ENCODE peak calls at places on chromosomes 16 and 17, in nine cellular contexts. D, R, X, P, C, W, I, K and F are unnamed samples.

GRCh38 chr16:75559002-75559401 is 3.0 kb upstream of the TMEM231 start:
- DNase-seq in D (no peak), R (no peak), X (no peak), P (no peak), C (no peak), W (no peak), I (no peak), K (no peak), F (peak; percentile 84)

GRCh38 chr16:4049031-4049430 is 67.2 kb downstream of the ADCY9 start:
- DNase-seq in D (no peak), R (no peak), X (no peak), P (no peak), C (no peak), W (no peak), I (no peak), K (no peak), F (no peak)

GRCh38 chr17:41308918-41309359 is at the start of gene KRTAP16-1:
- DNase-seq in D (no peak), R (no peak), X (no peak), P (no peak), C (peak; percentile 47), W (no peak), I (no peak), K (no peak), F (no peak)

GRCh38 chr16:28975158-28975603 is 603 bp downstream of the SPNS1 start:
- DNase-seq in D (no peak), R (no peak), X (no peak), P (no peak), C (no peak), W (peak; percentile 50), I (no peak), K (no peak), F (peak; percentile 2)

GRCh38 chr16:57060323-57061083 is 31.9 kb upstream of the CPNE2 start:
- DNase-seq in D (no peak), R (no peak), X (peak; percentile 48), P (no peak), C (no peak), W (no peak), I (no peak), K (no peak), F (peak; percentile 60)

GRCh38 chr17:38539386-38539785 is 66.4 kb downstream of the SRCIN1 start:
- DNase-seq in D (no peak), R (no peak), X (no peak), P (no peak), C (no peak), W (no peak), I (no peak), K (no peak), F (no peak)

GRCh38 chr16:67770371-67770991 is 35.9 kb downstream of the RANBP10 start:
- DNase-seq in D (no peak), R (no peak), X (peak; percentile 56), P (no peak), C (no peak), W (no peak), I (no peak), K (no peak), F (peak; percentile 30)

GRCh38 chr16:15682105-15682570 is 32.1 kb downstream of the NDE1 start:
- DNase-seq in D (no peak), R (peak; percentile 11), X (peak; percentile 75), P (peak; percentile 55), C (no peak), W (peak; percentile 83), I (peak; percentile 29), K (peak; percentile 61), F (peak; percentile 74)

GRCh38 chr16:14286381-14287230 is 215.5 kb downstream of the MRTFB start:
- DNase-seq in D (no peak), R (no peak), X (peak; percentile 57), P (no peak), C (no peak), W (peak; percentile 68), I (peak; percentile 57), K (no peak), F (no peak)

GRCh38 chr17:42414782-42415409 is 8.2 kb downstream of the CAVIN1 start:
- DNase-seq in D (no peak), R (no peak), X (no peak), P (no peak), C (peak; percentile 29), W (peak; percentile 67), I (peak; percentile 40), K (no peak), F (no peak)
- H3K4me3 ChIP-seq in D (no peak overlapping the region), R (no peak overlapping the region), X (no peak overlapping the region), P (no peak overlapping the region), C (no peak overlapping the region), W (no peak overlapping the region), I (peak overlapping the region; percentile 38), K (no peak overlapping the region), F (no peak overlapping the region)

GRCh38 chr16:73046484-73047214 is 1.3 kb downstream of the ZFHX3 start:
- DNase-seq in D (no peak), R (no peak), X (no peak), P (no peak), C (no peak), W (no peak), I (no peak), K (peak; percentile 65), F (no peak)
- H3K4me3 ChIP-seq in D (peak overlapping the region; percentile 85), R (no peak overlapping the region), X (peak overlapping the region; percentile 74), P (peak overlapping the region; percentile 65), C (no peak overlapping the region), W (no peak overlapping the region), I (no peak overlapping the region), K (peak overlapping the region; percentile 89), F (peak overlapping the region; percentile 91)

DNA sequence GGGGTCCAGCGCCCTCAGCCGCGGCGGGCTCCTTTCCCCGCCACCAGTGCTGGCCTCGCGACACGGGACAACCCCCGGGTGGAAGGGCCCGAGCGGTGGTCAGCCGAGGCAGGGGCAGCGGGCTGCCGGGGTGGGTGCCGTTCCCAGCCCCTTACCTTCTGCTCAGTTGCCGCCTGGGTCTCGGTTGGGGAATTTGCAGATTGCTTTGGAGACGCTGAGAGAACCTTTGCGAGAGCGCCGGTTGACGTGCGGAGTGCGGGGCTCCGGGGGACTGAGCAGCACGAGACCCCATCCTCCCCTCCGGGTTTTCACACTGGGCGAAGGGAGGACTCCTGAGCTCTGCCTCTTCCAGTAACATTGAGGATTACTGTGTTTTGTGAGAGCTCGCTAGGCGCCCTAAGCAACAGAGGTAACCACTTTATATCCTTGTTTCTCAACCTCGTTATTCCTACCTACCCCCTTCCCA is 381 bp downstream of the CTNS start:
- DNase-seq in D (no peak), R (no peak), X (no peak), P (no peak), C (peak; percentile 5), W (no peak), I (no peak), K (no peak), F (no peak)
- H3K4me3 ChIP-seq in D (peak overlapping the region; percentile 85), R (peak overlapping the region; percentile 92), X (peak overlapping the region; percentile 97), P (peak overlapping the region; percentile 85), C (peak overlapping the region; percentile 93), W (peak overlapping the region; percentile 93), I (peak overlapping the region; percentile 66), K (peak overlapping the region; percentile 67), F (peak overlapping the region; percentile 76)

DNA sequence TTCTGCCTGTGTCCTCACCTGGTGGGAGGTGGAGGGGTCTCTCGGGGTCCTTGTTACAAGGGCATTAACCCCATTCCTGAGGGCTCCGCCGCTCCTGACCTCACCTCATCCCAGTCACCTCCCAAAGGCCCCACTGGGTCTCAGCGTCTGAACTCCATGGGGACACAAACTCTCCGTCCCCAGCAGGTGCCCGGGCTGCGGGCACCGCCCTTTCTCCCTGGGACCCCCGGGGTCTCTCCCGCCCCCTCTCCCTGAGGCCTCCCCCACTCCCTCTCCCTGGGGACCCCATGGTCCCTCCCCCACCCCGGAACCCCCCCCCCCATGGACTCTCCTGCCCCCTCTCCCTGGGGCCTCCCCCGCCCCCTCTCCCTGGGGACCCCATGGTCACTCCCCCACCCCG is 24.8 kb downstream of the CACNA1H start:
- DNase-seq in D (no peak), R (no peak), X (no peak), P (no peak), C (no peak), W (no peak), I (no peak), K (no peak), F (no peak)
- H3K4me3 ChIP-seq in D (no peak overlapping the region), R (no peak overlapping the region), X (no peak overlapping the region), P (no peak overlapping the region), C (no peak overlapping the region), W (no peak overlapping the region), I (no peak overlapping the region), K (no peak overlapping the region), F (no peak overlapping the region)

DNA sequence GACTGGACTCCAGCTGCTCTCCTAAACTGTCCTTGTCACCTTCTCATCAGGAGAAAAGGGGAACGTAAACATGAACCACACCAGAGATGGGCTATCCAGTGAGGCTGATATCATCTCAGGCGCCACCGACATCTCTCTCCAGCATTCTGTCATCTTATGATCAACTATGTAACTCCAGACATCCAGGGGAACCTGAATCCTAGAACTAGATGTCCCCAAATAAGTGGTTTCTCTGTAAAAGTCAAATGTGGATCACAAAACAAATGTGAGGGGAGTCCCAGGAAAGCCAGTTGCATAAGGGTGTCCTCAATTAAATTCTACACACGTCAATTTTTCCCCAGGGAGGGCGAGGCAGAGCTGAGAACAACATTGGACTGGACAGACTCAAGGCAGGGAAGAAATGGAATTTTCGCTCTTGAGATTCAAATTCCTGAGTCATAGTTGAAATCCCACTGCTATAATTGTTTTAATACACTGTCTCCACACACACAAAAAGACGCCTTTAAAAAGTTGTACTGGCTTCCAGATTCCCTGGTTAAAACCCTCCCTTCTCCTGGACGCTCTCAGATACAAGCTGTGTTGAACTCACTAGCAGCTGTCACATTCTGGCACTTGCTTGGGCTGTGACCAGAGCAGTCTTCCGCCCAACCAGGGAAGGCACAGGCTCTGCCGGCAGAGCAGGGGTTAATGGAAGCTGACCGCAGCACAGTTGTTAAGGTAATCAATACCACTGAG is 62.6 kb downstream of the ZFHX3 start:
- DNase-seq in D (no peak), R (no peak), X (peak; percentile 93), P (no peak), C (no peak), W (peak; percentile 34), I (no peak), K (no peak), F (peak; percentile 18)
- H3K4me3 ChIP-seq in D (no peak overlapping the region), R (no peak overlapping the region), X (peak overlapping the region; percentile 37), P (no peak overlapping the region), C (no peak overlapping the region), W (no peak overlapping the region), I (no peak overlapping the region), K (no peak overlapping the region), F (no peak overlapping the region)

DNA sequence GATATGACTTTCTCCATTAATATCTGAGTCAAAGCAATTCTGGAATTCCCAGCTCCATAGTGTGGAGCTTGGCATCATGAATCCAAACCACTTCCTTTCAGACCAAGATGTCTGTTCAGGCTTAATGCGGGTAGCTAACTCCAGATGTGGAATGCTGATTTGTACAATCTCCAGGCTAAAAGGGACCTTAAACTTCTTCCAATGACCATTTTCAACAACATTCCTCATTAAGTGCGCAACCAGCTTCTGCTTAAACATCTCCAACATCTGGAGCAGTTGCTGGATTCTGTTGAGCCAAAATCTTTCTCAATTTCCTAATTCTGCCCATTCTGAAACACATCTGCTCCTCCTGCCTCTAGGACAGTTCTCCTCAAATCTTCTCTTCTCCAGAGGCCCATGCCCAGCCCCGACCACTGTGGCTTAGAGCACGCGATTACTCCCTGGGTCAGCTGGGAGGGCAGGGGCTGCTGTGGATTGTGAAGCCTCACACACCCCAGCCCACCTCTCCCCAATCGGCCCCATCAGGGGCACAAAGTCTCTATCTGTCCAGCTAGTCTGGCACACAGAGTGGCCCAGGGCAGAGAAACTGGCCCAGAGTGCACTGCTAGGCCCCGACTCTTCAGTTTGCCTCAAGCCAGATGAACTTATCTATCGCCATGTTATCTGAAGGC is 36.2 kb downstream of the ASPA start:
- DNase-seq in D (no peak), R (no peak), X (no peak), P (peak; percentile 25), C (no peak), W (no peak), I (no peak), K (no peak), F (no peak)
- H3K4me3 ChIP-seq in D (no peak overlapping the region), R (no peak overlapping the region), X (no peak overlapping the region), P (no peak overlapping the region), C (no peak overlapping the region), W (no peak overlapping the region), I (no peak overlapping the region), K (no peak overlapping the region), F (no peak overlapping the region)

GRCh38 chr17:66964930-66965800 is 658 bp downstream of the CACNG4 start:
- DNase-seq in D (no peak), R (no peak), X (no peak), P (no peak), C (peak; percentile 3), W (peak; percentile 93), I (no peak), K (no peak), F (peak; percentile 19)
- H3K4me3 ChIP-seq in D (peak overlapping the region; percentile 26), R (peak overlapping the region; percentile 93), X (peak overlapping the region; percentile 24), P (peak overlapping the region; percentile 31), C (peak overlapping the region; percentile 41), W (peak overlapping the region; percentile 76), I (no peak overlapping the region), K (peak overlapping the region; percentile 77), F (peak overlapping the region; percentile 19)